ENCODE peak calls at places on chromosomes 16 and 17, in eight cellular contexts. One of them, this sample, is unnamed.

GRCh38 chr16:70681382-70682238 is 4.2 kb downstream of the MTSS2 start:
- DNase-seq in tibial artery: no peak
- DNase-seq in HFFc6: no peak
- DNase-seq in HEK293T: no peak
- DNase-seq in left cardiac atrium: no peak
- DNase-seq in NCI-H460: no peak
- DNase-seq in CD8-positive, alpha-beta T cell: no peak
- DNase-seq in fibroblast of pulmonary artery: no peak
- DNase-seq in this sample: no peak

GRCh38 chr17:27616414-27616813 is 14.6 kb upstream of the LGALS9 start:
- DNase-seq in tibial artery: no peak
- DNase-seq in HFFc6: no peak
- DNase-seq in HEK293T: no peak
- DNase-seq in left cardiac atrium: no peak
- DNase-seq in NCI-H460: no peak
- DNase-seq in CD8-positive, alpha-beta T cell: no peak
- DNase-seq in fibroblast of pulmonary artery: no peak
- DNase-seq in this sample: no peak

GRCh38 chr17:80751460-80752368 is 207.1 kb downstream of the RPTOR start:
- DNase-seq in tibial artery: no peak
- DNase-seq in HFFc6: peak; percentile 76
- DNase-seq in HEK293T: no peak
- DNase-seq in left cardiac atrium: no peak
- DNase-seq in NCI-H460: no peak
- DNase-seq in CD8-positive, alpha-beta T cell: no peak
- DNase-seq in fibroblast of pulmonary artery: no peak
- DNase-seq in this sample: no peak

GRCh38 chr16:85846461-85846860 is 47.0 kb downstream of the COX4I1 start:
- DNase-seq in tibial artery: no peak
- DNase-seq in HFFc6: no peak
- DNase-seq in HEK293T: no peak
- DNase-seq in left cardiac atrium: no peak
- DNase-seq in NCI-H460: no peak
- DNase-seq in CD8-positive, alpha-beta T cell: no peak
- DNase-seq in fibroblast of pulmonary artery: no peak
- DNase-seq in this sample: no peak

GRCh38 chr17:45227631-45228120 is 6.0 kb downstream of the FMNL1 start:
- DNase-seq in tibial artery: no peak
- DNase-seq in HFFc6: no peak
- DNase-seq in HEK293T: no peak
- DNase-seq in left cardiac atrium: no peak
- DNase-seq in NCI-H460: no peak
- DNase-seq in CD8-positive, alpha-beta T cell: no peak
- DNase-seq in fibroblast of pulmonary artery: no peak
- DNase-seq in this sample: no peak

GRCh38 chr17:73103661-73104335 is 11.3 kb upstream of the SLC39A11 start:
- DNase-seq in tibial artery: no peak
- DNase-seq in HFFc6: no peak
- DNase-seq in HEK293T: no peak
- DNase-seq in left cardiac atrium: no peak
- DNase-seq in NCI-H460: no peak
- DNase-seq in CD8-positive, alpha-beta T cell: no peak
- DNase-seq in fibroblast of pulmonary artery: peak; percentile 16
- DNase-seq in this sample: no peak

GRCh38 chr17:68048996-68049395 is 13.5 kb downstream of the KPNA2 start:
- DNase-seq in tibial artery: no peak
- DNase-seq in HFFc6: no peak
- DNase-seq in HEK293T: peak; percentile 18
- DNase-seq in left cardiac atrium: no peak
- DNase-seq in NCI-H460: no peak
- DNase-seq in CD8-positive, alpha-beta T cell: no peak
- DNase-seq in fibroblast of pulmonary artery: no peak
- DNase-seq in this sample: no peak

GRCh38 chr17:69608808-69609494 is 194.5 kb downstream of the MAP2K6 start:
- DNase-seq in tibial artery: peak; percentile 63
- DNase-seq in HFFc6: peak; percentile 97
- DNase-seq in HEK293T: no peak
- DNase-seq in left cardiac atrium: no peak
- DNase-seq in NCI-H460: peak; percentile 28
- DNase-seq in CD8-positive, alpha-beta T cell: no peak
- DNase-seq in fibroblast of pulmonary artery: peak; percentile 82
- DNase-seq in this sample: peak; percentile 91

GRCh38 chr16:30535777-30536190 is 1.1 kb upstream of the ZNF747 start:
- DNase-seq in tibial artery: peak; percentile 84
- DNase-seq in HFFc6: peak; percentile 64
- DNase-seq in HEK293T: peak; percentile 75
- DNase-seq in left cardiac atrium: peak; percentile 81
- DNase-seq in NCI-H460: no peak
- DNase-seq in CD8-positive, alpha-beta T cell: peak; percentile 65
- DNase-seq in fibroblast of pulmonary artery: peak; percentile 72
- DNase-seq in this sample: no peak

GRCh38 chr17:20273741-20274500 is 193.4 kb downstream of the LGALS9B start:
- DNase-seq in tibial artery: no peak
- DNase-seq in HFFc6: no peak
- DNase-seq in HEK293T: no peak
- DNase-seq in left cardiac atrium: no peak
- DNase-seq in NCI-H460: no peak
- DNase-seq in CD8-positive, alpha-beta T cell: no peak
- DNase-seq in fibroblast of pulmonary artery: no peak
- DNase-seq in this sample: no peak

GRCh38 chr17:40026816-40027613 is 11.8 kb downstream of the CSF3 start:
- DNase-seq in tibial artery: peak; percentile 85
- DNase-seq in HFFc6: peak; percentile 71
- DNase-seq in HEK293T: peak; percentile 82
- DNase-seq in left cardiac atrium: peak; percentile 87
- DNase-seq in NCI-H460: peak; percentile 83
- DNase-seq in CD8-positive, alpha-beta T cell: peak; percentile 78
- DNase-seq in fibroblast of pulmonary artery: peak; percentile 87
- DNase-seq in this sample: no peak

GRCh38 chr17:55056530-55056929 is 88.0 kb downstream of the STXBP4 start:
- DNase-seq in tibial artery: no peak
- DNase-seq in HFFc6: no peak
- DNase-seq in HEK293T: no peak
- DNase-seq in left cardiac atrium: no peak
- DNase-seq in NCI-H460: no peak
- DNase-seq in CD8-positive, alpha-beta T cell: no peak
- DNase-seq in fibroblast of pulmonary artery: no peak
- DNase-seq in this sample: no peak

GRCh38 chr17:3845361-3845753 is 689 bp downstream of the NCBP3 start:
- DNase-seq in tibial artery: no peak
- DNase-seq in HFFc6: peak; percentile 13
- DNase-seq in HEK293T: no peak
- DNase-seq in left cardiac atrium: no peak
- DNase-seq in NCI-H460: no peak
- DNase-seq in CD8-positive, alpha-beta T cell: peak; percentile 31
- DNase-seq in fibroblast of pulmonary artery: peak; percentile 13
- DNase-seq in this sample: no peak

GRCh38 chr16:77406680-77407079 is 28.2 kb downstream of the ADAMTS18 start:
- DNase-seq in tibial artery: no peak
- DNase-seq in HFFc6: no peak
- DNase-seq in HEK293T: no peak
- DNase-seq in left cardiac atrium: no peak
- DNase-seq in NCI-H460: no peak
- DNase-seq in CD8-positive, alpha-beta T cell: no peak
- DNase-seq in fibroblast of pulmonary artery: no peak
- DNase-seq in this sample: no peak

GRCh38 chr16:80604600-80605355 is 64.0 kb downstream of the DYNLRB2 start:
- DNase-seq in tibial artery: peak; percentile 32
- DNase-seq in HFFc6: no peak
- DNase-seq in HEK293T: no peak
- DNase-seq in left cardiac atrium: no peak
- DNase-seq in NCI-H460: no peak
- DNase-seq in CD8-positive, alpha-beta T cell: no peak
- DNase-seq in fibroblast of pulmonary artery: no peak
- DNase-seq in this sample: no peak

GRCh38 chr17:57135748-57136342 is 50.8 kb downstream of the AKAP1 start:
- DNase-seq in tibial artery: peak; percentile 56
- DNase-seq in HFFc6: no peak
- DNase-seq in HEK293T: no peak
- DNase-seq in left cardiac atrium: no peak
- DNase-seq in NCI-H460: no peak
- DNase-seq in CD8-positive, alpha-beta T cell: no peak
- DNase-seq in fibroblast of pulmonary artery: no peak
- DNase-seq in this sample: no peak

GRCh38 chr16:85387171-85387507 is 226.0 kb upstream of the GSE1 start:
- DNase-seq in tibial artery: peak; percentile 53
- DNase-seq in HFFc6: no peak
- DNase-seq in HEK293T: no peak
- DNase-seq in left cardiac atrium: no peak
- DNase-seq in NCI-H460: no peak
- DNase-seq in CD8-positive, alpha-beta T cell: no peak
- DNase-seq in fibroblast of pulmonary artery: no peak
- DNase-seq in this sample: no peak

GRCh38 chr16:89722392-89723278 is 1.3 kb downstream of the ZNF276 start:
- DNase-seq in tibial artery: peak; percentile 76
- DNase-seq in HFFc6: no peak
- DNase-seq in HEK293T: no peak
- DNase-seq in left cardiac atrium: peak; percentile 90
- DNase-seq in NCI-H460: peak; percentile 49
- DNase-seq in CD8-positive, alpha-beta T cell: peak; percentile 80
- DNase-seq in fibroblast of pulmonary artery: peak; percentile 52
- DNase-seq in this sample: no peak

GRCh38 chr17:49989518-49989880 is 5.5 kb downstream of the DLX3 start:
- DNase-seq in tibial artery: peak; percentile 60
- DNase-seq in HFFc6: no peak
- DNase-seq in HEK293T: no peak
- DNase-seq in left cardiac atrium: no peak
- DNase-seq in NCI-H460: no peak
- DNase-seq in CD8-positive, alpha-beta T cell: no peak
- DNase-seq in fibroblast of pulmonary artery: no peak
- DNase-seq in this sample: no peak

GRCh38 chr16:87226926-87227650 is 90.1 kb downstream of the C16orf95 start:
- DNase-seq in tibial artery: peak; percentile 67
- DNase-seq in HFFc6: peak; percentile 19
- DNase-seq in HEK293T: no peak
- DNase-seq in left cardiac atrium: peak; percentile 45
- DNase-seq in NCI-H460: peak; percentile 56
- DNase-seq in CD8-positive, alpha-beta T cell: no peak
- DNase-seq in fibroblast of pulmonary artery: peak; percentile 85
- DNase-seq in this sample: no peak

GRCh38 chr16:51153275-51153991 is 2.4 kb upstream of the SALL1 start:
- DNase-seq in tibial artery: no peak
- DNase-seq in HFFc6: no peak
- DNase-seq in HEK293T: no peak
- DNase-seq in left cardiac atrium: no peak
- DNase-seq in NCI-H460: no peak
- DNase-seq in CD8-positive, alpha-beta T cell: no peak
- DNase-seq in fibroblast of pulmonary artery: no peak
- DNase-seq in this sample: no peak

GRCh38 chr17:81951785-81952684 is 5.0 kb upstream of the MYADML2 start:
- DNase-seq in tibial artery: no peak
- DNase-seq in HFFc6: no peak
- DNase-seq in HEK293T: no peak
- DNase-seq in left cardiac atrium: no peak
- DNase-seq in NCI-H460: no peak
- DNase-seq in CD8-positive, alpha-beta T cell: no peak
- DNase-seq in fibroblast of pulmonary artery: no peak
- DNase-seq in this sample: no peak

GRCh38 chr17:52148969-52149351 is 9.6 kb downstream of the CA10 start:
- DNase-seq in tibial artery: no peak
- DNase-seq in HFFc6: no peak
- DNase-seq in HEK293T: no peak
- DNase-seq in left cardiac atrium: no peak
- DNase-seq in NCI-H460: no peak
- DNase-seq in CD8-positive, alpha-beta T cell: no peak
- DNase-seq in fibroblast of pulmonary artery: peak; percentile 4
- DNase-seq in this sample: no peak

GRCh38 chr16:48949636-48950035 is 332.0 kb downstream of the CBLN1 start:
- DNase-seq in tibial artery: no peak
- DNase-seq in HFFc6: no peak
- DNase-seq in HEK293T: no peak
- DNase-seq in left cardiac atrium: no peak
- DNase-seq in NCI-H460: no peak
- DNase-seq in CD8-positive, alpha-beta T cell: no peak
- DNase-seq in fibroblast of pulmonary artery: no peak
- DNase-seq in this sample: no peak

GRCh38 chr17:4583796-4584124 is 569 bp upstream of the SMTNL2 start:
- DNase-seq in tibial artery: no peak
- DNase-seq in HFFc6: no peak
- DNase-seq in HEK293T: peak; percentile 80
- DNase-seq in left cardiac atrium: no peak
- DNase-seq in NCI-H460: peak; percentile 30
- DNase-seq in CD8-positive, alpha-beta T cell: no peak
- DNase-seq in fibroblast of pulmonary artery: no peak
- DNase-seq in this sample: no peak

GRCh38 chr17:37131064-37131463 is 182.3 kb downstream of the AATF start:
- DNase-seq in tibial artery: no peak
- DNase-seq in HFFc6: no peak
- DNase-seq in HEK293T: no peak
- DNase-seq in left cardiac atrium: no peak
- DNase-seq in NCI-H460: no peak
- DNase-seq in CD8-positive, alpha-beta T cell: no peak
- DNase-seq in fibroblast of pulmonary artery: peak; percentile 22
- DNase-seq in this sample: no peak

GRCh38 chr17:60640503-60640902 is 37.1 kb upstream of the BCAS3 start:
- DNase-seq in tibial artery: no peak
- DNase-seq in HFFc6: peak; percentile 16
- DNase-seq in HEK293T: no peak
- DNase-seq in left cardiac atrium: no peak
- DNase-seq in NCI-H460: no peak
- DNase-seq in CD8-positive, alpha-beta T cell: no peak
- DNase-seq in fibroblast of pulmonary artery: peak; percentile 38
- DNase-seq in this sample: no peak

GRCh38 chr17:81436294-81436849 is 41.1 kb downstream of the BAHCC1 start:
- DNase-seq in tibial artery: no peak
- DNase-seq in HFFc6: no peak
- DNase-seq in HEK293T: no peak
- DNase-seq in left cardiac atrium: no peak
- DNase-seq in NCI-H460: no peak
- DNase-seq in CD8-positive, alpha-beta T cell: no peak
- DNase-seq in fibroblast of pulmonary artery: no peak
- DNase-seq in this sample: no peak

GRCh38 chr16:88468289-88469129 is 15.4 kb downstream of the ZFPM1 start:
- DNase-seq in tibial artery: no peak
- DNase-seq in HFFc6: no peak
- DNase-seq in HEK293T: peak; percentile 66
- DNase-seq in left cardiac atrium: peak; percentile 59
- DNase-seq in NCI-H460: peak; percentile 77
- DNase-seq in CD8-positive, alpha-beta T cell: no peak
- DNase-seq in fibroblast of pulmonary artery: no peak
- DNase-seq in this sample: no peak

GRCh38 chr17:50114849-50115357 is 15.1 kb downstream of the SAMD14 start:
- DNase-seq in tibial artery: no peak
- DNase-seq in HFFc6: peak; percentile 53
- DNase-seq in HEK293T: peak; percentile 70
- DNase-seq in left cardiac atrium: no peak
- DNase-seq in NCI-H460: peak; percentile 52
- DNase-seq in CD8-positive, alpha-beta T cell: peak; percentile 30
- DNase-seq in fibroblast of pulmonary artery: peak; percentile 79
- DNase-seq in this sample: no peak

GRCh38 chr17:29069526-29070041 is 26.6 kb downstream of the PIPOX start:
- DNase-seq in tibial artery: no peak
- DNase-seq in HFFc6: no peak
- DNase-seq in HEK293T: no peak
- DNase-seq in left cardiac atrium: peak; percentile 44
- DNase-seq in NCI-H460: no peak
- DNase-seq in CD8-positive, alpha-beta T cell: no peak
- DNase-seq in fibroblast of pulmonary artery: no peak
- DNase-seq in this sample: no peak

GRCh38 chr16:2785101-2785991 is 2.0 kb downstream of the PRSS33 start:
- DNase-seq in tibial artery: no peak
- DNase-seq in HFFc6: no peak
- DNase-seq in HEK293T: no peak
- DNase-seq in left cardiac atrium: peak; percentile 22
- DNase-seq in NCI-H460: no peak
- DNase-seq in CD8-positive, alpha-beta T cell: peak; percentile 33
- DNase-seq in fibroblast of pulmonary artery: no peak
- DNase-seq in this sample: no peak

GRCh38 chr16:68737730-68738590 is 868 bp downstream of the CDH1 start:
- DNase-seq in tibial artery: no peak
- DNase-seq in HFFc6: no peak
- DNase-seq in HEK293T: no peak
- DNase-seq in left cardiac atrium: no peak
- DNase-seq in NCI-H460: no peak
- DNase-seq in CD8-positive, alpha-beta T cell: no peak
- DNase-seq in fibroblast of pulmonary artery: no peak
- DNase-seq in this sample: no peak

GRCh38 chr16:70750893-70751467 is 50.0 kb downstream of the VAC14 start:
- DNase-seq in tibial artery: peak; percentile 92
- DNase-seq in HFFc6: peak; percentile 84
- DNase-seq in HEK293T: no peak
- DNase-seq in left cardiac atrium: peak; percentile 83
- DNase-seq in NCI-H460: no peak
- DNase-seq in CD8-positive, alpha-beta T cell: no peak
- DNase-seq in fibroblast of pulmonary artery: peak; percentile 96
- DNase-seq in this sample: no peak